ENCODE peak calls at places on chromosomes 2 and 18, in eight cellular contexts. N is IMR-90, H is tibial artery, B is aorta, R is A549, X is right cardiac atrium, Q is foreskin fibroblast, J is lower lobe of right lung. C is an unnamed sample.

GRCh38 chr18:63095768-63096167 is 223.8 kb downstream of the BCL2 start:
- DNase-seq in N (no peak), H (no peak), B (no peak), R (no peak), X (no peak), Q (no peak), J (no peak), C (no peak)

GRCh38 chr2:134758632-134759031 is 39.8 kb upstream of the TMEM163 start:
- DNase-seq in N (no peak), H (no peak), B (no peak), R (no peak), X (no peak), Q (no peak), J (no peak), C (no peak)

GRCh38 chr2:54872783-54873182 is 149.3 kb downstream of the EML6 start:
- DNase-seq in N (no peak), H (no peak), B (no peak), R (no peak), X (no peak), Q (no peak), J (no peak), C (no peak)

GRCh38 chr2:176637497-176638166 is 368.4 kb downstream of the MTX2 start:
- DNase-seq in N (peak), H (no peak), B (peak), R (peak), X (peak), Q (peak), J (peak), C (peak)

GRCh38 chr2:159399716-159400525 is 113.4 kb upstream of the WDSUB1 start:
- DNase-seq in N (peak), H (no peak), B (no peak), R (peak), X (no peak), Q (peak), J (no peak), C (no peak)

GRCh38 chr2:105798595-105798994 is 53.9 kb downstream of the NCK2 start:
- DNase-seq in N (peak), H (no peak), B (no peak), R (no peak), X (no peak), Q (no peak), J (no peak), C (no peak)

GRCh38 chr2:95021015-95021399 is 4.5 kb upstream of the MAL start:
- DNase-seq in N (no peak), H (no peak), B (no peak), R (no peak), X (peak), Q (no peak), J (no peak), C (no peak)

GRCh38 chr2:100747551-100747950 is 72.4 kb upstream of the NPAS2 start:
- DNase-seq in N (peak), H (no peak), B (no peak), R (no peak), X (no peak), Q (peak), J (no peak), C (no peak)

GRCh38 chr18:21194871-21195771 is 46.9 kb upstream of the GREB1L start:
- DNase-seq in N (peak), H (no peak), B (no peak), R (peak), X (no peak), Q (peak), J (no peak), C (no peak)

GRCh38 chr2:64629329-64629781 is 24.4 kb downstream of the SERTAD2 start:
- DNase-seq in N (no peak), H (no peak), B (no peak), R (no peak), X (peak), Q (no peak), J (no peak), C (no peak)

GRCh38 chr2:10222-10875 is 36.0 kb downstream of the FAM110C start:
- DNase-seq in N (no peak), H (peak), B (peak), R (no peak), X (peak), Q (no peak), J (no peak), C (no peak)

GRCh38 chr18:34122724-34123334 is 101.9 kb downstream of the NOL4 start:
- DNase-seq in N (peak), H (peak), B (no peak), R (peak), X (no peak), Q (peak), J (no peak), C (no peak)

DNA sequence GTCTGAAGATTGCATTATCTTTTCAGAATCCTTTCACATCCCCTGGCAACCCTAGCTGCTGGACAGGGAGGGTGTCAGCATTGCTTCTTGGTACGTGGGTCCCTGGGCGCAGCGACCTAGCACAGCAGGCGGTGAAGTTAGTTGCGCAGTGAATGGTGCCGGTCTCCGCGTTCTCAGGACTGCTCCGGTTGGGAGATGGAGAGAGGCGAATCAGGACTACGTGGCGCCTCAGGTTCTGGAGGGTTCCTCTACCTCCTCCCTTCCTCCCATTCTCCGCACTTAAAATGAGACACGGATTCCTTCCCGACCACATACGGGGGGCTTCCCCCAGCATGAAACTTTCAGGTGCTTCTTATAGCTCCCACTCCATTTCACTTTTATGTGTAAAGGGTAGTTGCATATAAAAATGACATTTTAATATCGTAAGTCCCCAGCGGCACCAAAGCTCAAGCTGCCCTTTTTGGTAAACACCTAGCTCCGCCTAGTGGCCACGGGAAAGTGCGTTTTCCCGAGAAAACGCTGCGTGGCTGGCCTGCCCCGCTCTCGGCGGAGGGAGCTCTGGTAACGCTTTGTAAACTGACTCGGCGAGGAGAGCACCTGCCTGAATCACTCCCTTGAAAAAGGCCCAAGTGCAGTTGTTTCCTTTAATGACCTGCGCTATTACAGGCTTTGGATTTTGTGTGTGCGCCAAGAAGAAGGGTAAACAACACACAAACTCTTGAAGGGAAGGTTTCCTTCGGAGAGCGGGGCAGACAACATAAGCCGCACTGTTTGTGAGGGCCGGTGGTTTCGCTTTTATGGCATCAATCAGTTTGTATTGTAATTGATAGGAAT is 32.9 kb upstream of the INHBB start:
- DNase-seq in N (peak), H (peak), B (peak), R (peak), X (peak), Q (peak), J (peak), C (peak)
- H3K4me3 ChIP-seq in N (peak), H (peak), B (peak), R (peak), X (peak), Q (peak), J (peak), C (peak)

DNA sequence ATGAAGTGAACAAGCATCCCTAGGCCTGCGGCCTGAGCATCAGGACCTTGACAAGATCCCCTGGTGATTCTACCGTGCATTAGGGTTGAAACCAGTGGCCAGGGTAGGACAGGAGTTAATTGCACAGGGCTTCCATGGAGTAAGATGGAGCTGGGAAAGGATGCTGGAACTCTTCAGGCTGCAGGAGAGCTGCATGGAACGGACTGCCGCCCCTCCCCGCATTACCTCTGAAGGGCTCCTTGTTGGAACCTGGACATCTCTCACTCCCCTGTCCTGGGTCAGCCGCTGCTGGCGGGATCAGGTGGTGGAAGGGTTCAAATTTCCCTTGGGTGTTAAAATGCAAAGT is 156.6 kb upstream of the ID2 start:
- DNase-seq in N (no peak), H (no peak), B (no peak), R (no peak), X (no peak), Q (no peak), J (no peak), C (no peak)
- H3K4me3 ChIP-seq in N (no peak), H (no peak), B (no peak), R (no peak), X (no peak), Q (no peak), J (no peak), C (no peak)

GRCh38 chr2:149329068-149329467 is 1.3 kb upstream of the LYPD6 start:
- DNase-seq in N (no peak), H (no peak), B (no peak), R (no peak), X (no peak), Q (peak), J (no peak), C (no peak)
- H3K4me3 ChIP-seq in N (no peak), H (no peak), B (no peak), R (peak), X (peak), Q (no peak), J (no peak), C (peak)

GRCh38 chr2:172080641-172081230 is 4.6 kb upstream of the DLX1 start:
- DNase-seq in N (no peak), H (no peak), B (no peak), R (no peak), X (no peak), Q (no peak), J (no peak), C (no peak)

GRCh38 chr2:172082944-172083718 is 2.2 kb upstream of the DLX1 start:
- DNase-seq in N (no peak), H (no peak), B (no peak), R (no peak), X (no peak), Q (peak), J (no peak), C (no peak)

GRCh38 chr2:172082105-172082943 is 3.0 kb upstream of the DLX1 start:
- DNase-seq in N (no peak), H (no peak), B (no peak), R (no peak), X (no peak), Q (no peak), J (no peak), C (no peak)

GRCh38 chr2:172079838-172080640 is 5.3 kb upstream of the DLX1 start:
- DNase-seq in N (peak), H (no peak), B (no peak), R (no peak), X (peak), Q (no peak), J (no peak), C (no peak)

DNA sequence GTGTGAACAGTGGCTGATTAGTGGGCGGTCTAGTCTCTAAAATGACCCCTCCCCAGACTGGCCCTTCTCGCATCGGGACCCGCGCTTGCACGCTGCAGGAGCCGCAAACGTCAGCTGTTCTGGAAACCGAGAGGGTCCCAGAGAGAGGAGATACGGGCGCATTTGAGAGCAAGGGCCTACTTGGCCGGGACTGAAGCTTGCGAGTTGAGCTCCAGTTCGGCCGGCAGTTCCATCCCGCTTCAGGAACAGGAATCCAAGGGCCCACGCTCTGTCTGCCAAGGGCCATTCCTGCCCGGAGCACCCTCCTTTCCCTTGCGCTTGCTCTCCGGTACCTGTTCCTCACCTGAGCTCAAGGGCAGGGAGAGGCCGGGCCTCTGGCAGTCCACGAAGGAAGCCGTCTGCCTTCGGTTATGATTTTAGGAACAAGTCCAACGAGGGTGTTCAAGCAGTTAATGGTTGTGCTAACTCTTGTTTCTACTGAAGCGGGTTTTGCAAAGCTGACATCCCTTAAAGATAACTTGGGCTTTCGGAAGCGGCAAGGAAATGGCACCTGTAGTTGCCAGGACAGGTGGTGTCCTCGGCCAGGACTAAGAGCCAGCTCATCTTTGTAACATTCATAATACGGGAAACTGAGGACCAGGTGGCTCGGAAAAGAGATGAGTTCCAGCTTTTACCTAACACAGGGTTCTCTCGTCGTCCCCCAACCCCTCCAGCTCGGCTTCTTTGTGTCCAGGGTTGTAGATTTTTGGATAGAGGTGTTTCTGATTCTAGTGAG is 3.9 kb upstream of the DLX1 start:
- DNase-seq in N (no peak), H (no peak), B (no peak), R (no peak), X (no peak), Q (no peak), J (no peak), C (no peak)
- H3K4me3 ChIP-seq in N (no peak), H (no peak), B (no peak), R (no peak), X (no peak), Q (no peak), J (no peak), C (no peak)

DNA sequence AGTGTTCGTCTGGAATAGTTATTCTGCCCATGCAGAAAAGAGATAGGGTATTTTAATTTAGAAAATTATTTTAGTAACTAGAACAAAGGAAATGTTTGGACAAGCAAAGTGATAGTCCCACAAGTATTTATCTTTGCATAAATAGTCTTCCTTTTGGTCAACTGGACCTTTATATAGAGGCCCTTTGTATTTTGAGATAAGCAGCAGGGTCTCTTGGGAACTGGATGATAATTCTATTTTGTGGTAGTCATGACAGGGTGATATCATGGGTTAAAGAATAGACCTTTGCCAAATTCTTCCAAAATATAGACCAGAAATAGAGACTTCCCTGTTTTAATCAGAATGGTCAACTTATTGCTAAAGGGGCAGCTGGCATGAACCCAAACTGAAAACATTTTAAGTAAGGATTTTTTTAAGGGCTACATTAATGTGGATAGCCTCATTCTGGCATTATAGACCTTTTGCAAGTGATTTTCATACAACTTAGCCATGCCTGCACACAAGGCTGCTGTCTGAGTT is 10.5 kb downstream of the PLEK start:
- DNase-seq in N (no peak), H (no peak), B (no peak), R (no peak), X (no peak), Q (no peak), J (no peak), C (no peak)
- H3K4me3 ChIP-seq in N (no peak), H (no peak), B (no peak), R (no peak), X (no peak), Q (no peak), J (no peak), C (no peak)

GRCh38 chr18:76467371-76468190 is 27.5 kb downstream of the ZNF516 start:
- DNase-seq in N (peak), H (no peak), B (no peak), R (no peak), X (peak), Q (peak), J (peak), C (no peak)
- H3K4me3 ChIP-seq in N (no peak), H (no peak), B (no peak), R (no peak), X (no peak), Q (no peak), J (peak), C (peak)

DNA sequence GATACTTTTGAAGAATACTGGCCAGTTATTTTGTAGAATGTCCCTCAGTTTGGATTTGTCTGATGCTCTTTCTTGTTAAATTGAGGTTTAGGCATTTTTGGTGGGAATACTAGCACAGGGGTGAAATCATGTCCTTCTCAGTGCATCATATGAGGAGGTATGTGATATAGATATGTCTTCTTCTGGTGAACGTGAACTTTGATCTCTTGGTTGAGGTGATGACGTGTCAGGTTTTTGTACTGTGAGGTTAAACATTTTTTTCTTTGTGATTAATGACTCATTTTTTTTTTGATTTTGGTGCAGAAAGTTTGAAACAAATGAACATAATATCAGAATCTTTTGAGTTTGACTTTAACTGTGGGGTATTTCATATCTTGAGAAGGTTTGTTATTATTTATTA is 11.0 kb downstream of the ZNF407 start:
- DNase-seq in N (no peak), H (no peak), B (no peak), R (no peak), X (no peak), Q (peak), J (no peak), C (no peak)
- H3K4me3 ChIP-seq in N (no peak), H (no peak), B (no peak), R (no peak), X (no peak), Q (no peak), J (no peak), C (no peak)

GRCh38 chr18:57801379-57802165 is 1.5 kb downstream of the ATP8B1 start:
- DNase-seq in N (no peak), H (no peak), B (no peak), R (no peak), X (peak), Q (peak), J (no peak), C (no peak)
- H3K4me3 ChIP-seq in N (peak), H (peak), B (peak), R (peak), X (peak), Q (peak), J (peak), C (peak)

GRCh38 chr2:205054789-205055188 is 509.5 kb downstream of the PARD3B start:
- DNase-seq in N (no peak), H (no peak), B (no peak), R (no peak), X (no peak), Q (no peak), J (no peak), C (no peak)

GRCh38 chr2:205051417-205051816 is 506.1 kb downstream of the PARD3B start:
- DNase-seq in N (no peak), H (no peak), B (no peak), R (no peak), X (no peak), Q (peak), J (no peak), C (no peak)

GRCh38 chr2:205056066-205056678 is 510.9 kb downstream of the PARD3B start:
- DNase-seq in N (peak), H (no peak), B (no peak), R (no peak), X (no peak), Q (peak), J (no peak), C (no peak)

GRCh38 chr2:205052781-205053180 is 507.5 kb downstream of the PARD3B start:
- DNase-seq in N (no peak), H (no peak), B (no peak), R (no peak), X (no peak), Q (no peak), J (no peak), C (no peak)

GRCh38 chr2:205053827-205054410 is 508.6 kb downstream of the PARD3B start:
- DNase-seq in N (peak), H (no peak), B (no peak), R (no peak), X (no peak), Q (peak), J (no peak), C (no peak)
- H3K4me3 ChIP-seq in N (no peak), H (no peak), B (no peak), R (no peak), X (no peak), Q (no peak), J (no peak), C (no peak)

C was measured in left ventricle myocardium inferior.